ENCODE peak calls at places on chromosomes 11 and 22, in ten cellular contexts. X is colonic mucosa; Z is breast epithelium; P is tibial nerve; G is HCT116; R is CD4-positive, CD25-positive, alpha-beta regulatory T cell; U is fibroblast of lung; K is A549; C is heart left ventricle; Y is OCI-LY7. I is an unnamed sample. For H3K4me1, the result is how much of the 10 kb centered on the place peaks cover.

GRCh38 chr22:49307870-49308269 is 519.8 kb downstream of the BRD1 start:
- DNase-seq in X (peak), Z (peak), P (no peak), G (no peak), R (no peak), U (no peak), K (no peak), C (no peak), Y (no peak), I (peak)

GRCh38 chr11:95443386-95443785 is 212.4 kb upstream of the SESN3 start:
- DNase-seq in X (no peak), Z (no peak), P (no peak), G (no peak), R (peak), U (no peak), K (peak), C (no peak), Y (peak), I (no peak)

GRCh38 chr11:16891170-16891569 is 123.0 kb downstream of the PLEKHA7 start:
- DNase-seq in X (no peak), Z (no peak), P (no peak), G (no peak), R (no peak), U (no peak), K (no peak), C (no peak), Y (no peak), I (no peak)

GRCh38 chr11:115161876-115162275 is 342.3 kb downstream of the CADM1 start:
- DNase-seq in X (no peak), Z (no peak), P (no peak), G (no peak), R (no peak), U (no peak), K (no peak), C (no peak), Y (no peak), I (no peak)

GRCh38 chr11:77642228-77642627 is 4.6 kb upstream of the CLNS1A start:
- DNase-seq in X (no peak), Z (no peak), P (no peak), G (no peak), R (no peak), U (no peak), K (no peak), C (no peak), Y (no peak), I (no peak)

GRCh38 chr11:92149996-92150395 is 74.6 kb upstream of the FAT3 start:
- DNase-seq in X (no peak), Z (no peak), P (no peak), G (no peak), R (no peak), U (peak), K (peak), C (no peak), Y (no peak), I (no peak)

GRCh38 chr11:10655227-10655626 is 38.3 kb downstream of the IRAG1 start:
- DNase-seq in X (no peak), Z (no peak), P (no peak), G (peak), R (no peak), U (peak), K (no peak), C (no peak), Y (no peak), I (no peak)

GRCh38 chr11:69825941-69826340 is 6.7 kb upstream of the FGF3 start:
- DNase-seq in X (no peak), Z (no peak), P (no peak), G (no peak), R (no peak), U (no peak), K (no peak), C (no peak), Y (no peak), I (no peak)

GRCh38 chr11:5596611-5597201 is at the start of gene TRIM6:
- DNase-seq in X (peak), Z (peak), P (peak), G (no peak), R (peak), U (peak), K (peak), C (peak), Y (no peak), I (peak)

GRCh38 chr11:35192347-35192746 is 53.4 kb downstream of the CD44 start:
- DNase-seq in X (peak), Z (no peak), P (no peak), G (no peak), R (no peak), U (peak), K (no peak), C (peak), Y (no peak), I (no peak)

GRCh38 chr11:111983187-111983986 is 41.8 kb upstream of the DLAT start:
- DNase-seq in X (peak), Z (no peak), P (no peak), G (no peak), R (no peak), U (peak), K (peak), C (no peak), Y (no peak), I (peak)

GRCh38 chr22:42179616-42180015 is 49.0 kb upstream of the CYP2D6 start:
- DNase-seq in X (no peak), Z (no peak), P (no peak), G (no peak), R (no peak), U (peak), K (no peak), C (no peak), Y (no peak), I (no peak)

GRCh38 chr11:93476796-93477195 is 66.4 kb downstream of the SMCO4 start:
- DNase-seq in X (no peak), Z (no peak), P (no peak), G (no peak), R (no peak), U (peak), K (peak), C (no peak), Y (no peak), I (peak)

GRCh38 chr11:18457435-18457834 is 1.8 kb downstream of the LDHAL6A start:
- DNase-seq in X (no peak), Z (no peak), P (no peak), G (peak), R (no peak), U (peak), K (peak), C (no peak), Y (no peak), I (no peak)

GRCh38 chr22:34798605-34799004 is 267.4 kb upstream of the ISX start:
- DNase-seq in X (no peak), Z (no peak), P (no peak), G (no peak), R (no peak), U (peak), K (no peak), C (peak), Y (no peak), I (no peak)

GRCh38 chr22:30301995-30302809 is 12.9 kb upstream of the CASTOR1 start:
- DNase-seq in X (peak), Z (peak), P (no peak), G (no peak), R (peak), U (peak), K (no peak), C (peak), Y (peak), I (no peak)

GRCh38 chr11:123179571-123179970 is 15.5 kb downstream of the CLMP start:
- DNase-seq in X (peak), Z (no peak), P (no peak), G (no peak), R (no peak), U (no peak), K (no peak), C (no peak), Y (no peak), I (no peak)

GRCh38 chr11:128727320-128727719 is 33.4 kb downstream of the FLI1 start:
- DNase-seq in X (no peak), Z (no peak), P (no peak), G (no peak), R (no peak), U (no peak), K (no peak), C (no peak), Y (no peak), I (no peak)
- H3K4me1 ChIP-seq in X (under half), Z (under half), P (under half), G (under half), R (half or more), U (under half), K (under half), C (half or more), Y (half or more), I (under half)

DNA sequence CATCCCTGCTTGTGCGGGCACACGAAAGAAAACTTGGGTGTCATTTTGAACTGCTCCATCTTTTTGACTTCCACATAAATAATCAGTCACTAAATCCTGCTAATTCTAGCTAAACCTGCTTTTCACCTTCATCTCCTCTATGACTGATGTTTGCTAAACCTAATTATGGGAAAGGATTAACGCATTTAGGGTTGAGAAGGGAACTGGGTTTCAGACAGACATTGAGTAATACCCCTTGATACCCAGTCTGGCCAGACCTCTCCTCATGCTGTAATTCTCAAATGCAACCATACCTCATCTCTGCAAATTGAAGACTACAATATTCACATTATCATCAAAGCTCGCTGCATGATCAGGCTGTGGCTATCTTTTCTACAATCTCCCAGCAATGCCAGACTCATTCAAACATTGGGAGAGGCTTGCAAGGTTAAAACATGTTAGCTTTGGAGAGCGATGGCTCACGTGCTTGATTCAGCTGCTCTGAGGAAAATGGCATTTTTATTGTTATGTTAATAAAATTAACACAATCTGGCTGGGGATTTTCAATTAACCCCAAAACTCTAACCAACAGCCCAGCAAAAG is 2.4 kb downstream of the HPS4 start:
- DNase-seq in X (no peak), Z (no peak), P (no peak), G (no peak), R (no peak), U (no peak), K (no peak), C (no peak), Y (no peak), I (no peak)
- H3K4me1 ChIP-seq in X (under half), Z (under half), P (half or more), G (under half), R (under half), U (under half), K (under half), C (half or more), Y (half or more), I (under half)

GRCh38 chr11:27207025-27207650 is 155.9 kb downstream of the CCDC34 start:
- DNase-seq in X (no peak), Z (no peak), P (no peak), G (no peak), R (no peak), U (peak), K (peak), C (no peak), Y (no peak), I (no peak)
- H3K4me1 ChIP-seq in X (under half), Z (under half), P (under half), G (under half), R (under half), U (under half), K (half or more), C (under half), Y (under half), I (half or more)

GRCh38 chr11:86497836-86498235 is 123.1 kb downstream of the CCDC81 start:
- DNase-seq in X (no peak), Z (no peak), P (no peak), G (no peak), R (no peak), U (no peak), K (no peak), C (no peak), Y (no peak), I (no peak)
- H3K4me1 ChIP-seq in X (under half), Z (under half), P (under half), G (under half), R (under half), U (under half), K (under half), C (under half), Y (under half), I (under half)